ENCODE peak calls at places on chromosomes 2 and 18, in ten cellular contexts. One of them, this sample, is unnamed.
A peak's percentile ranks its signal among the peaks of the same experiment; 100 is the strongest.

GRCh38 chr18:23998811-23999210 is 15.7 kb upstream of the TTC39C start:
- DNase-seq in DMS153: peak; percentile 99
- DNase-seq in H54: no peak
- DNase-seq in HCEC 1CT: no peak
- DNase-seq in endodermal cell: no peak
- DNase-seq in activated T-cell treated with anti-CD3 and anti-CD28 coated beads, Interleukin-2, amount 50 U/mL, for 4 hours: no peak
- DNase-seq in tibial nerve: no peak
- DNase-seq in fibroblast of pulmonary artery: no peak
- DNase-seq in stimulated activated CD8-positive, alpha-beta memory T cell treated with anti-CD3 and anti-CD28 coated beads, Interleukin-2, amount 100 ng/mL, for 1 hour: no peak
- DNase-seq in NCI-H774: peak; percentile 94
- DNase-seq in this sample: no peak

GRCh38 chr2:208256192-208256782 is 1.4 kb upstream of the IDH1 start:
- DNase-seq in DMS153: no peak
- DNase-seq in H54: no peak
- DNase-seq in HCEC 1CT: no peak
- DNase-seq in endodermal cell: peak; percentile 50
- DNase-seq in activated T-cell treated with anti-CD3 and anti-CD28 coated beads, Interleukin-2, amount 50 U/mL, for 4 hours: no peak
- DNase-seq in tibial nerve: no peak
- DNase-seq in fibroblast of pulmonary artery: no peak
- DNase-seq in stimulated activated CD8-positive, alpha-beta memory T cell treated with anti-CD3 and anti-CD28 coated beads, Interleukin-2, amount 100 ng/mL, for 1 hour: no peak
- DNase-seq in NCI-H774: no peak
- DNase-seq in this sample: no peak

GRCh38 chr2:167592441-167592840 is 655.0 kb downstream of the STK39 start:
- DNase-seq in DMS153: no peak
- DNase-seq in H54: no peak
- DNase-seq in HCEC 1CT: no peak
- DNase-seq in endodermal cell: no peak
- DNase-seq in activated T-cell treated with anti-CD3 and anti-CD28 coated beads, Interleukin-2, amount 50 U/mL, for 4 hours: no peak
- DNase-seq in tibial nerve: no peak
- DNase-seq in fibroblast of pulmonary artery: no peak
- DNase-seq in stimulated activated CD8-positive, alpha-beta memory T cell treated with anti-CD3 and anti-CD28 coated beads, Interleukin-2, amount 100 ng/mL, for 1 hour: no peak
- DNase-seq in NCI-H774: no peak
- DNase-seq in this sample: no peak

GRCh38 chr18:69659142-69659651 is 258.5 kb downstream of the DOK6 start:
- DNase-seq in DMS153: peak; percentile 75
- DNase-seq in H54: no peak
- DNase-seq in HCEC 1CT: no peak
- DNase-seq in endodermal cell: no peak
- DNase-seq in activated T-cell treated with anti-CD3 and anti-CD28 coated beads, Interleukin-2, amount 50 U/mL, for 4 hours: no peak
- DNase-seq in tibial nerve: no peak
- DNase-seq in fibroblast of pulmonary artery: no peak
- DNase-seq in stimulated activated CD8-positive, alpha-beta memory T cell treated with anti-CD3 and anti-CD28 coated beads, Interleukin-2, amount 100 ng/mL, for 1 hour: no peak
- DNase-seq in NCI-H774: peak; percentile 31
- DNase-seq in this sample: no peak

GRCh38 chr2:69668598-69668997 is 25.1 kb upstream of the AAK1 start:
- DNase-seq in DMS153: no peak
- DNase-seq in H54: no peak
- DNase-seq in HCEC 1CT: no peak
- DNase-seq in endodermal cell: no peak
- DNase-seq in activated T-cell treated with anti-CD3 and anti-CD28 coated beads, Interleukin-2, amount 50 U/mL, for 4 hours: no peak
- DNase-seq in tibial nerve: no peak
- DNase-seq in fibroblast of pulmonary artery: no peak
- DNase-seq in stimulated activated CD8-positive, alpha-beta memory T cell treated with anti-CD3 and anti-CD28 coated beads, Interleukin-2, amount 100 ng/mL, for 1 hour: no peak
- DNase-seq in NCI-H774: no peak
- DNase-seq in this sample: no peak

GRCh38 chr2:11802782-11803191 is 56.4 kb downstream of the LPIN1 start:
- DNase-seq in DMS153: no peak
- DNase-seq in H54: no peak
- DNase-seq in HCEC 1CT: peak; percentile 48
- DNase-seq in endodermal cell: peak; percentile 35
- DNase-seq in activated T-cell treated with anti-CD3 and anti-CD28 coated beads, Interleukin-2, amount 50 U/mL, for 4 hours: no peak
- DNase-seq in tibial nerve: no peak
- DNase-seq in fibroblast of pulmonary artery: peak; percentile 76
- DNase-seq in stimulated activated CD8-positive, alpha-beta memory T cell treated with anti-CD3 and anti-CD28 coated beads, Interleukin-2, amount 100 ng/mL, for 1 hour: no peak
- DNase-seq in NCI-H774: no peak
- DNase-seq in this sample: no peak

GRCh38 chr18:75161629-75162028 is 47.3 kb downstream of the PTGR3 start:
- DNase-seq in DMS153: peak; percentile 61
- DNase-seq in H54: no peak
- DNase-seq in HCEC 1CT: no peak
- DNase-seq in endodermal cell: peak; percentile 51
- DNase-seq in activated T-cell treated with anti-CD3 and anti-CD28 coated beads, Interleukin-2, amount 50 U/mL, for 4 hours: no peak
- DNase-seq in tibial nerve: peak; percentile 16
- DNase-seq in fibroblast of pulmonary artery: no peak
- DNase-seq in stimulated activated CD8-positive, alpha-beta memory T cell treated with anti-CD3 and anti-CD28 coated beads, Interleukin-2, amount 100 ng/mL, for 1 hour: no peak
- DNase-seq in NCI-H774: peak; percentile 64
- DNase-seq in this sample: peak; percentile 56

GRCh38 chr18:13629841-13630747 is 96.3 kb downstream of the FAM210A start:
- DNase-seq in DMS153: no peak
- DNase-seq in H54: peak; percentile 73
- DNase-seq in HCEC 1CT: peak; percentile 15
- DNase-seq in endodermal cell: peak; percentile 86
- DNase-seq in activated T-cell treated with anti-CD3 and anti-CD28 coated beads, Interleukin-2, amount 50 U/mL, for 4 hours: peak; percentile 41
- DNase-seq in tibial nerve: peak; percentile 63
- DNase-seq in fibroblast of pulmonary artery: peak; percentile 64
- DNase-seq in stimulated activated CD8-positive, alpha-beta memory T cell treated with anti-CD3 and anti-CD28 coated beads, Interleukin-2, amount 100 ng/mL, for 1 hour: peak; percentile 23
- DNase-seq in NCI-H774: peak; percentile 24
- DNase-seq in this sample: peak; percentile 36

GRCh38 chr2:205482399-205483065 is 199.8 kb upstream of the NRP2 start:
- DNase-seq in DMS153: no peak
- DNase-seq in H54: no peak
- DNase-seq in HCEC 1CT: no peak
- DNase-seq in endodermal cell: peak; percentile 52
- DNase-seq in activated T-cell treated with anti-CD3 and anti-CD28 coated beads, Interleukin-2, amount 50 U/mL, for 4 hours: no peak
- DNase-seq in tibial nerve: no peak
- DNase-seq in fibroblast of pulmonary artery: peak; percentile 31
- DNase-seq in stimulated activated CD8-positive, alpha-beta memory T cell treated with anti-CD3 and anti-CD28 coated beads, Interleukin-2, amount 100 ng/mL, for 1 hour: no peak
- DNase-seq in NCI-H774: no peak
- DNase-seq in this sample: no peak

GRCh38 chr2:224948859-224949258 is 93.4 kb downstream of the DOCK10 start:
- DNase-seq in DMS153: no peak
- DNase-seq in H54: peak; percentile 16
- DNase-seq in HCEC 1CT: peak; percentile 84
- DNase-seq in endodermal cell: no peak
- DNase-seq in activated T-cell treated with anti-CD3 and anti-CD28 coated beads, Interleukin-2, amount 50 U/mL, for 4 hours: no peak
- DNase-seq in tibial nerve: no peak
- DNase-seq in fibroblast of pulmonary artery: peak; percentile 79
- DNase-seq in stimulated activated CD8-positive, alpha-beta memory T cell treated with anti-CD3 and anti-CD28 coated beads, Interleukin-2, amount 100 ng/mL, for 1 hour: no peak
- DNase-seq in NCI-H774: no peak
- DNase-seq in this sample: peak; percentile 96

GRCh38 chr18:58691256-58691655 is 20.0 kb downstream of the MALT1 start:
- DNase-seq in DMS153: no peak
- DNase-seq in H54: no peak
- DNase-seq in HCEC 1CT: no peak
- DNase-seq in endodermal cell: no peak
- DNase-seq in activated T-cell treated with anti-CD3 and anti-CD28 coated beads, Interleukin-2, amount 50 U/mL, for 4 hours: no peak
- DNase-seq in tibial nerve: no peak
- DNase-seq in fibroblast of pulmonary artery: no peak
- DNase-seq in stimulated activated CD8-positive, alpha-beta memory T cell treated with anti-CD3 and anti-CD28 coated beads, Interleukin-2, amount 100 ng/mL, for 1 hour: no peak
- DNase-seq in NCI-H774: no peak
- DNase-seq in this sample: no peak

GRCh38 chr2:173286153-173286809 is 68.4 kb upstream of the CDCA7 start:
- DNase-seq in DMS153: no peak
- DNase-seq in H54: no peak
- DNase-seq in HCEC 1CT: no peak
- DNase-seq in endodermal cell: no peak
- DNase-seq in activated T-cell treated with anti-CD3 and anti-CD28 coated beads, Interleukin-2, amount 50 U/mL, for 4 hours: no peak
- DNase-seq in tibial nerve: no peak
- DNase-seq in fibroblast of pulmonary artery: no peak
- DNase-seq in stimulated activated CD8-positive, alpha-beta memory T cell treated with anti-CD3 and anti-CD28 coated beads, Interleukin-2, amount 100 ng/mL, for 1 hour: no peak
- DNase-seq in NCI-H774: no peak
- DNase-seq in this sample: no peak

GRCh38 chr2:60998628-60999545 is 18.6 kb upstream of the PEX13 start:
- DNase-seq in DMS153: peak; percentile 20
- DNase-seq in H54: peak; percentile 20
- DNase-seq in HCEC 1CT: peak; percentile 57
- DNase-seq in endodermal cell: peak; percentile 51
- DNase-seq in activated T-cell treated with anti-CD3 and anti-CD28 coated beads, Interleukin-2, amount 50 U/mL, for 4 hours: no peak
- DNase-seq in tibial nerve: no peak
- DNase-seq in fibroblast of pulmonary artery: peak; percentile 78
- DNase-seq in stimulated activated CD8-positive, alpha-beta memory T cell treated with anti-CD3 and anti-CD28 coated beads, Interleukin-2, amount 100 ng/mL, for 1 hour: no peak
- DNase-seq in NCI-H774: peak; percentile 47
- DNase-seq in this sample: peak; percentile 64

GRCh38 chr2:43169987-43170732 is 56.2 kb downstream of the ZFP36L2 start:
- DNase-seq in DMS153: no peak
- DNase-seq in H54: no peak
- DNase-seq in HCEC 1CT: no peak
- DNase-seq in endodermal cell: peak; percentile 88
- DNase-seq in activated T-cell treated with anti-CD3 and anti-CD28 coated beads, Interleukin-2, amount 50 U/mL, for 4 hours: peak; percentile 62
- DNase-seq in tibial nerve: no peak
- DNase-seq in fibroblast of pulmonary artery: no peak
- DNase-seq in stimulated activated CD8-positive, alpha-beta memory T cell treated with anti-CD3 and anti-CD28 coated beads, Interleukin-2, amount 100 ng/mL, for 1 hour: peak; percentile 40
- DNase-seq in NCI-H774: no peak
- DNase-seq in this sample: no peak

GRCh38 chr18:24734058-24734457 is 273.6 kb downstream of the HRH4 start:
- DNase-seq in DMS153: peak; percentile 50
- DNase-seq in H54: no peak
- DNase-seq in HCEC 1CT: no peak
- DNase-seq in endodermal cell: peak; percentile 80
- DNase-seq in activated T-cell treated with anti-CD3 and anti-CD28 coated beads, Interleukin-2, amount 50 U/mL, for 4 hours: no peak
- DNase-seq in tibial nerve: peak; percentile 21
- DNase-seq in fibroblast of pulmonary artery: no peak
- DNase-seq in stimulated activated CD8-positive, alpha-beta memory T cell treated with anti-CD3 and anti-CD28 coated beads, Interleukin-2, amount 100 ng/mL, for 1 hour: no peak
- DNase-seq in NCI-H774: no peak
- DNase-seq in this sample: peak; percentile 20

GRCh38 chr2:79621252-79621651 is 108.4 kb downstream of the CTNNA2 start:
- DNase-seq in DMS153: no peak
- DNase-seq in H54: no peak
- DNase-seq in HCEC 1CT: no peak
- DNase-seq in endodermal cell: no peak
- DNase-seq in activated T-cell treated with anti-CD3 and anti-CD28 coated beads, Interleukin-2, amount 50 U/mL, for 4 hours: no peak
- DNase-seq in tibial nerve: no peak
- DNase-seq in fibroblast of pulmonary artery: no peak
- DNase-seq in stimulated activated CD8-positive, alpha-beta memory T cell treated with anti-CD3 and anti-CD28 coated beads, Interleukin-2, amount 100 ng/mL, for 1 hour: no peak
- DNase-seq in NCI-H774: no peak
- DNase-seq in this sample: no peak

GRCh38 chr2:3025261-3025660 is 352.4 kb downstream of the EIPR1 start:
- DNase-seq in DMS153: peak; percentile 40
- DNase-seq in H54: no peak
- DNase-seq in HCEC 1CT: no peak
- DNase-seq in endodermal cell: no peak
- DNase-seq in activated T-cell treated with anti-CD3 and anti-CD28 coated beads, Interleukin-2, amount 50 U/mL, for 4 hours: no peak
- DNase-seq in tibial nerve: no peak
- DNase-seq in fibroblast of pulmonary artery: no peak
- DNase-seq in stimulated activated CD8-positive, alpha-beta memory T cell treated with anti-CD3 and anti-CD28 coated beads, Interleukin-2, amount 100 ng/mL, for 1 hour: no peak
- DNase-seq in NCI-H774: no peak
- DNase-seq in this sample: no peak

GRCh38 chr18:36321636-36322407 is 24.3 kb downstream of the FHOD3 start:
- DNase-seq in DMS153: no peak
- DNase-seq in H54: peak; percentile 56
- DNase-seq in HCEC 1CT: no peak
- DNase-seq in endodermal cell: peak; percentile 39
- DNase-seq in activated T-cell treated with anti-CD3 and anti-CD28 coated beads, Interleukin-2, amount 50 U/mL, for 4 hours: no peak
- DNase-seq in tibial nerve: no peak
- DNase-seq in fibroblast of pulmonary artery: peak; percentile 60
- DNase-seq in stimulated activated CD8-positive, alpha-beta memory T cell treated with anti-CD3 and anti-CD28 coated beads, Interleukin-2, amount 100 ng/mL, for 1 hour: no peak
- DNase-seq in NCI-H774: no peak
- DNase-seq in this sample: peak; percentile 42

GRCh38 chr2:100240386-100240785 is 81.9 kb downstream of the LONRF2 start:
- DNase-seq in DMS153: no peak
- DNase-seq in H54: no peak
- DNase-seq in HCEC 1CT: no peak
- DNase-seq in endodermal cell: no peak
- DNase-seq in activated T-cell treated with anti-CD3 and anti-CD28 coated beads, Interleukin-2, amount 50 U/mL, for 4 hours: no peak
- DNase-seq in tibial nerve: no peak
- DNase-seq in fibroblast of pulmonary artery: no peak
- DNase-seq in stimulated activated CD8-positive, alpha-beta memory T cell treated with anti-CD3 and anti-CD28 coated beads, Interleukin-2, amount 100 ng/mL, for 1 hour: no peak
- DNase-seq in NCI-H774: no peak
- DNase-seq in this sample: no peak

GRCh38 chr2:71767663-71768062 is 314.3 kb downstream of the DYSF start:
- DNase-seq in DMS153: no peak
- DNase-seq in H54: no peak
- DNase-seq in HCEC 1CT: no peak
- DNase-seq in endodermal cell: no peak
- DNase-seq in activated T-cell treated with anti-CD3 and anti-CD28 coated beads, Interleukin-2, amount 50 U/mL, for 4 hours: no peak
- DNase-seq in tibial nerve: no peak
- DNase-seq in fibroblast of pulmonary artery: no peak
- DNase-seq in stimulated activated CD8-positive, alpha-beta memory T cell treated with anti-CD3 and anti-CD28 coated beads, Interleukin-2, amount 100 ng/mL, for 1 hour: no peak
- DNase-seq in NCI-H774: no peak
- DNase-seq in this sample: no peak

GRCh38 chr2:168801961-168802824 is at the start of gene NOSTRIN:
- DNase-seq in DMS153: no peak
- DNase-seq in H54: no peak
- DNase-seq in HCEC 1CT: peak; percentile 27
- DNase-seq in endodermal cell: no peak
- DNase-seq in activated T-cell treated with anti-CD3 and anti-CD28 coated beads, Interleukin-2, amount 50 U/mL, for 4 hours: no peak
- DNase-seq in tibial nerve: peak; percentile 7
- DNase-seq in fibroblast of pulmonary artery: peak; percentile 60
- DNase-seq in stimulated activated CD8-positive, alpha-beta memory T cell treated with anti-CD3 and anti-CD28 coated beads, Interleukin-2, amount 100 ng/mL, for 1 hour: no peak
- DNase-seq in NCI-H774: no peak
- DNase-seq in this sample: no peak

GRCh38 chr2:157830696-157831570 is 45.2 kb downstream of the ACVR1 start:
- DNase-seq in DMS153: no peak
- DNase-seq in H54: peak; percentile 40
- DNase-seq in HCEC 1CT: peak; percentile 94
- DNase-seq in endodermal cell: no peak
- DNase-seq in activated T-cell treated with anti-CD3 and anti-CD28 coated beads, Interleukin-2, amount 50 U/mL, for 4 hours: no peak
- DNase-seq in tibial nerve: peak; percentile 78
- DNase-seq in fibroblast of pulmonary artery: peak; percentile 95
- DNase-seq in stimulated activated CD8-positive, alpha-beta memory T cell treated with anti-CD3 and anti-CD28 coated beads, Interleukin-2, amount 100 ng/mL, for 1 hour: no peak
- DNase-seq in NCI-H774: no peak
- DNase-seq in this sample: peak; percentile 65